ENCODE peak calls at places on chromosomes 3 and 15, in seven cellular contexts. One of them, this sample, is unnamed.

GRCh38 chr3:10395671-10396070 is 74.8 kb upstream of the SEC13 start:
- DNase-seq in transverse colon: peak; percentile 16
- DNase-seq in uterus: no peak
- DNase-seq in BJ: no peak
- DNase-seq in GM23338: no peak
- DNase-seq in AG04450: no peak
- DNase-seq in esophagus squamous epithelium: no peak
- DNase-seq in this sample: no peak

GRCh38 chr3:191366675-191367074 is 36.3 kb upstream of the UTS2B start:
- DNase-seq in esophagus squamous epithelium: no peak
- DNase-seq in uterus: no peak
- DNase-seq in transverse colon: no peak
- DNase-seq in BJ: no peak
- DNase-seq in AG04450: no peak
- DNase-seq in GM23338: no peak
- DNase-seq in this sample: no peak

GRCh38 chr3:8558645-8559044 is 57.0 kb downstream of the LMCD1 start:
- DNase-seq in GM23338: no peak
- DNase-seq in uterus: no peak
- DNase-seq in transverse colon: no peak
- DNase-seq in BJ: no peak
- DNase-seq in esophagus squamous epithelium: no peak
- DNase-seq in AG04450: no peak
- DNase-seq in this sample: no peak

GRCh38 chr3:30007668-30008067 is 598.7 kb upstream of the TGFBR2 start:
- DNase-seq in AG04450: no peak
- DNase-seq in uterus: no peak
- DNase-seq in transverse colon: no peak
- DNase-seq in esophagus squamous epithelium: no peak
- DNase-seq in BJ: no peak
- DNase-seq in GM23338: no peak
- DNase-seq in this sample: peak; percentile 58

GRCh38 chr3:38960953-38961622 is 90.7 kb downstream of the SCN11A start:
- DNase-seq in transverse colon: peak; percentile 51
- DNase-seq in uterus: no peak
- DNase-seq in BJ: peak; percentile 6
- DNase-seq in esophagus squamous epithelium: no peak
- DNase-seq in GM23338: peak; percentile 82
- DNase-seq in AG04450: no peak
- DNase-seq in this sample: peak; percentile 29

GRCh38 chr3:31412832-31413231 is 119.9 kb upstream of the STT3B start:
- DNase-seq in AG04450: no peak
- DNase-seq in uterus: no peak
- DNase-seq in GM23338: no peak
- DNase-seq in transverse colon: no peak
- DNase-seq in BJ: no peak
- DNase-seq in esophagus squamous epithelium: no peak
- DNase-seq in this sample: peak; percentile 38

GRCh38 chr3:148582126-148582525 is 115.6 kb upstream of the AGTR1 start:
- DNase-seq in GM23338: no peak
- DNase-seq in AG04450: no peak
- DNase-seq in esophagus squamous epithelium: no peak
- DNase-seq in BJ: no peak
- DNase-seq in transverse colon: no peak
- DNase-seq in uterus: no peak
- DNase-seq in this sample: no peak

GRCh38 chr3:141326123-141326522 is 42.2 kb upstream of the ZBTB38 start:
- DNase-seq in uterus: no peak
- DNase-seq in esophagus squamous epithelium: no peak
- DNase-seq in transverse colon: peak; percentile 82
- DNase-seq in AG04450: no peak
- DNase-seq in BJ: no peak
- DNase-seq in GM23338: no peak
- DNase-seq in this sample: no peak

GRCh38 chr3:158573714-158574113 is 2.7 kb downstream of the MLF1 start:
- DNase-seq in uterus: no peak
- DNase-seq in GM23338: peak; percentile 47
- DNase-seq in BJ: no peak
- DNase-seq in AG04450: no peak
- DNase-seq in esophagus squamous epithelium: no peak
- DNase-seq in transverse colon: no peak
- DNase-seq in this sample: no peak

GRCh38 chr3:189937302-189938255 is 183.1 kb downstream of the P3H2 start:
- DNase-seq in esophagus squamous epithelium: no peak
- DNase-seq in uterus: no peak
- DNase-seq in AG04450: peak; percentile 57
- DNase-seq in BJ: peak; percentile 98
- DNase-seq in transverse colon: no peak
- DNase-seq in GM23338: no peak
- DNase-seq in this sample: peak; percentile 93

GRCh38 chr15:100703032-100703578 is 100.7 kb downstream of the ASB7 start:
- DNase-seq in uterus: peak; percentile 8
- DNase-seq in BJ: no peak
- DNase-seq in transverse colon: no peak
- DNase-seq in esophagus squamous epithelium: no peak
- DNase-seq in GM23338: no peak
- DNase-seq in AG04450: peak; percentile 56
- DNase-seq in this sample: peak; percentile 66

GRCh38 chr3:111151438-111151837 is 79.8 kb downstream of the NECTIN3 start:
- DNase-seq in esophagus squamous epithelium: no peak
- DNase-seq in AG04450: no peak
- DNase-seq in GM23338: peak; percentile 79
- DNase-seq in transverse colon: no peak
- DNase-seq in BJ: no peak
- DNase-seq in uterus: no peak
- DNase-seq in this sample: peak; percentile 69

GRCh38 chr15:78264304-78265136 is at the start of gene DNAJA4:
- DNase-seq in GM23338: peak; percentile 76
- DNase-seq in uterus: peak; percentile 54
- DNase-seq in esophagus squamous epithelium: no peak
- DNase-seq in transverse colon: peak; percentile 63
- DNase-seq in BJ: no peak
- DNase-seq in AG04450: no peak
- DNase-seq in this sample: peak; percentile 63

GRCh38 chr3:52228751-52229291 is 3.4 kb upstream of the TLR9 start:
- DNase-seq in AG04450: no peak
- DNase-seq in uterus: no peak
- DNase-seq in esophagus squamous epithelium: no peak
- DNase-seq in GM23338: no peak
- DNase-seq in transverse colon: no peak
- DNase-seq in BJ: no peak
- DNase-seq in this sample: no peak

GRCh38 chr15:67097893-67098740 is 32.7 kb downstream of the SMAD3 start:
- DNase-seq in transverse colon: peak; percentile 48
- DNase-seq in AG04450: no peak
- DNase-seq in GM23338: no peak
- DNase-seq in esophagus squamous epithelium: no peak
- DNase-seq in BJ: peak; percentile 69
- DNase-seq in uterus: no peak
- DNase-seq in this sample: peak; percentile 92

GRCh38 chr3:168952551-168952950 is 711.0 kb downstream of the MECOM start:
- DNase-seq in transverse colon: no peak
- DNase-seq in BJ: peak; percentile 9
- DNase-seq in GM23338: no peak
- DNase-seq in AG04450: no peak
- DNase-seq in uterus: no peak
- DNase-seq in esophagus squamous epithelium: no peak
- DNase-seq in this sample: peak; percentile 69

GRCh38 chr3:156120528-156121251 is at the start of gene KCNAB1:
- DNase-seq in esophagus squamous epithelium: no peak
- DNase-seq in uterus: no peak
- DNase-seq in AG04450: no peak
- DNase-seq in BJ: no peak
- DNase-seq in transverse colon: no peak
- DNase-seq in GM23338: peak; percentile 14
- DNase-seq in this sample: no peak

GRCh38 chr3:62559831-62560445 is 186.6 kb upstream of the FEZF2 start:
- DNase-seq in BJ: peak; percentile 2
- DNase-seq in esophagus squamous epithelium: no peak
- DNase-seq in transverse colon: no peak
- DNase-seq in AG04450: peak; percentile 11
- DNase-seq in uterus: no peak
- DNase-seq in GM23338: peak; percentile 45
- DNase-seq in this sample: peak; percentile 53

GRCh38 chr3:41088882-41089281 is 110.4 kb upstream of the CTNNB1 start:
- DNase-seq in AG04450: no peak
- DNase-seq in esophagus squamous epithelium: no peak
- DNase-seq in uterus: no peak
- DNase-seq in GM23338: no peak
- DNase-seq in transverse colon: no peak
- DNase-seq in BJ: no peak
- DNase-seq in this sample: no peak

GRCh38 chr15:60208708-60209107 is 189.1 kb downstream of the ANXA2 start:
- DNase-seq in esophagus squamous epithelium: no peak
- DNase-seq in GM23338: no peak
- DNase-seq in uterus: no peak
- DNase-seq in AG04450: no peak
- DNase-seq in BJ: no peak
- DNase-seq in transverse colon: no peak
- DNase-seq in this sample: no peak

GRCh38 chr15:99511865-99512632 is 53.7 kb upstream of the MEF2A start:
- DNase-seq in AG04450: no peak
- DNase-seq in esophagus squamous epithelium: no peak
- DNase-seq in GM23338: no peak
- DNase-seq in transverse colon: no peak
- DNase-seq in uterus: peak; percentile 50
- DNase-seq in BJ: no peak
- DNase-seq in this sample: no peak

GRCh38 chr3:64266065-64266874 is 41.0 kb upstream of the PRICKLE2 start:
- DNase-seq in esophagus squamous epithelium: no peak
- DNase-seq in uterus: peak; percentile 90
- DNase-seq in AG04450: peak; percentile 72
- DNase-seq in GM23338: no peak
- DNase-seq in transverse colon: peak; percentile 16
- DNase-seq in BJ: peak; percentile 92
- DNase-seq in this sample: peak; percentile 95
- H3K4me3 ChIP-seq in esophagus squamous epithelium: peak overlapping the region; percentile 75
- H3K4me3 ChIP-seq in uterus: peak overlapping the region; percentile 71
- H3K4me3 ChIP-seq in AG04450: peak overlapping the region; percentile 78
- H3K4me3 ChIP-seq in GM23338: no peak overlapping the region
- H3K4me3 ChIP-seq in transverse colon: peak overlapping the region; percentile 60
- H3K4me3 ChIP-seq in BJ: peak overlapping the region; percentile 76
- H3K4me3 ChIP-seq in this sample: peak overlapping the region; percentile 77

GRCh38 chr3:4568831-4569230 is 75.7 kb downstream of the ITPR1 start:
- DNase-seq in transverse colon: no peak
- DNase-seq in esophagus squamous epithelium: no peak
- DNase-seq in AG04450: no peak
- DNase-seq in GM23338: peak; percentile 57
- DNase-seq in uterus: no peak
- DNase-seq in BJ: no peak
- DNase-seq in this sample: no peak

GRCh38 chr3:4574426-4574965 is 81.3 kb downstream of the ITPR1 start:
- DNase-seq in esophagus squamous epithelium: no peak
- DNase-seq in AG04450: no peak
- DNase-seq in transverse colon: no peak
- DNase-seq in uterus: no peak
- DNase-seq in BJ: no peak
- DNase-seq in GM23338: no peak
- DNase-seq in this sample: no peak

GRCh38 chr3:4573153-4573552 is 80.0 kb downstream of the ITPR1 start:
- DNase-seq in AG04450: no peak
- DNase-seq in esophagus squamous epithelium: no peak
- DNase-seq in transverse colon: no peak
- DNase-seq in uterus: no peak
- DNase-seq in GM23338: no peak
- DNase-seq in BJ: no peak
- DNase-seq in this sample: no peak

GRCh38 chr3:4570840-4571621 is 77.9 kb downstream of the ITPR1 start:
- DNase-seq in uterus: no peak
- DNase-seq in AG04450: no peak
- DNase-seq in transverse colon: no peak
- DNase-seq in BJ: no peak
- DNase-seq in GM23338: no peak
- DNase-seq in esophagus squamous epithelium: no peak
- DNase-seq in this sample: no peak

GRCh38 chr3:4571690-4572334 is 78.7 kb downstream of the ITPR1 start:
- DNase-seq in GM23338: peak; percentile 53
- DNase-seq in transverse colon: no peak
- DNase-seq in esophagus squamous epithelium: no peak
- DNase-seq in uterus: no peak
- DNase-seq in AG04450: no peak
- DNase-seq in BJ: no peak
- DNase-seq in this sample: no peak
- TF ChIP-seq CTCF in GM23338: peak; percentile 52
- TF ChIP-seq CTCF in transverse colon: no peak
- TF ChIP-seq CTCF in esophagus squamous epithelium: no peak
- TF ChIP-seq CTCF in uterus: no peak
- TF ChIP-seq CTCF in AG04450: no peak
- TF ChIP-seq CTCF in BJ: no peak
- TF ChIP-seq CTCF in this sample: no peak

GRCh38 chr3:71393745-71394144 is 189.8 kb downstream of the FOXP1 start:
- DNase-seq in GM23338: no peak
- DNase-seq in transverse colon: no peak
- DNase-seq in uterus: no peak
- DNase-seq in esophagus squamous epithelium: no peak
- DNase-seq in BJ: no peak
- DNase-seq in AG04450: no peak
- DNase-seq in this sample: no peak

GRCh38 chr3:71393093-71393492 is 190.4 kb downstream of the FOXP1 start:
- DNase-seq in BJ: no peak
- DNase-seq in uterus: no peak
- DNase-seq in esophagus squamous epithelium: no peak
- DNase-seq in transverse colon: no peak
- DNase-seq in AG04450: no peak
- DNase-seq in GM23338: no peak
- DNase-seq in this sample: no peak

GRCh38 chr3:71391361-71391760 is 192.2 kb downstream of the FOXP1 start:
- DNase-seq in BJ: no peak
- DNase-seq in GM23338: no peak
- DNase-seq in esophagus squamous epithelium: no peak
- DNase-seq in uterus: no peak
- DNase-seq in transverse colon: no peak
- DNase-seq in AG04450: no peak
- DNase-seq in this sample: no peak

GRCh38 chr3:71389911-71390573 is 193.5 kb downstream of the FOXP1 start:
- DNase-seq in AG04450: no peak
- DNase-seq in uterus: peak; percentile 32
- DNase-seq in esophagus squamous epithelium: no peak
- DNase-seq in BJ: no peak
- DNase-seq in GM23338: peak; percentile 71
- DNase-seq in transverse colon: peak; percentile 67
- DNase-seq in this sample: peak; percentile 29

GRCh38 chr3:71392277-71392676 is 191.3 kb downstream of the FOXP1 start:
- DNase-seq in uterus: no peak
- DNase-seq in transverse colon: no peak
- DNase-seq in GM23338: no peak
- DNase-seq in esophagus squamous epithelium: no peak
- DNase-seq in BJ: no peak
- DNase-seq in AG04450: no peak
- DNase-seq in this sample: no peak
- H3K4me3 ChIP-seq in uterus: no peak overlapping the region
- H3K4me3 ChIP-seq in transverse colon: no peak overlapping the region
- H3K4me3 ChIP-seq in GM23338: no peak overlapping the region
- H3K4me3 ChIP-seq in esophagus squamous epithelium: no peak overlapping the region
- H3K4me3 ChIP-seq in BJ: no peak overlapping the region
- H3K4me3 ChIP-seq in AG04450: no peak overlapping the region
- H3K4me3 ChIP-seq in this sample: no peak overlapping the region

DNA sequence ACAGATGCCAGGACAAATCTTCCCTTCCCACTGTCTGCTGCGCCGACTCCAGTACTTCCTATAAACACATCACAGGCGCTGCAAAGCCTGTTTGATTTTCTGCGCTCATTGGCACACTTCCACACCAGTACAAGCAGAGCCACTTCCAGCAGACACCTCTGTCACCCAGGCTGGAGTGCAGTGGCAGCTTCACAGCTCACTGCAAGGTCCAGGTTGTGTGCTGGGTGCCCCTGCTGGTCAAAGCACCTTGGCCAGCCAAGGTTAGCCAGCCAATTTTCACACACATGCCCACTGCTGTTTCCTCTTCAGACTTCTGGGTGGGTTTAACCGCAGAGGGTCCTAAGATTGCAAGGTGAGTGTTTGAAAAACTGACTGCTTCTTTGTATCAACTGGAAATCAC is 4.9 kb downstream of the CHDH start:
- DNase-seq in BJ: no peak
- DNase-seq in AG04450: no peak
- DNase-seq in GM23338: no peak
- DNase-seq in esophagus squamous epithelium: no peak
- DNase-seq in uterus: no peak
- DNase-seq in transverse colon: peak; percentile 57
- DNase-seq in this sample: no peak
- TF ChIP-seq CTCF in BJ: no peak
- TF ChIP-seq CTCF in AG04450: no peak
- TF ChIP-seq CTCF in GM23338: no peak
- TF ChIP-seq CTCF in esophagus squamous epithelium: no peak
- TF ChIP-seq CTCF in uterus: no peak
- TF ChIP-seq CTCF in transverse colon: no peak
- TF ChIP-seq CTCF in this sample: no peak